ENCODE peak calls at places on chromosomes 5 and 9, in seven cellular contexts. One of them, this sample, is unnamed.
A peak's percentile ranks its signal among the peaks of the same experiment; 100 is the strongest.

GRCh38 chr5:42840279-42840678 is 28.6 kb upstream of the SELENOP start:
- DNase-seq in GOT3: no peak
- DNase-seq in EL: peak; percentile 22
- DNase-seq in activated T-cell treated with anti-CD3 and anti-CD28 coated beads for 1 hour: no peak
- DNase-seq in effector CD4-positive, alpha-beta T cell: no peak
- DNase-seq in testis: peak; percentile 76
- DNase-seq in esophagus squamous epithelium: no peak
- DNase-seq in this sample: peak; percentile 12

GRCh38 chr9:106887066-106887465 is 24.1 kb downstream of the ZNF462 start:
- DNase-seq in activated T-cell treated with anti-CD3 and anti-CD28 coated beads for 1 hour: no peak
- DNase-seq in effector CD4-positive, alpha-beta T cell: no peak
- DNase-seq in EL: no peak
- DNase-seq in esophagus squamous epithelium: no peak
- DNase-seq in testis: no peak
- DNase-seq in GOT3: no peak
- DNase-seq in this sample: no peak

GRCh38 chr9:37936965-37937364 is 33.0 kb upstream of the SLC25A51 start:
- DNase-seq in EL: peak; percentile 84
- DNase-seq in GOT3: no peak
- DNase-seq in effector CD4-positive, alpha-beta T cell: no peak
- DNase-seq in testis: no peak
- DNase-seq in esophagus squamous epithelium: no peak
- DNase-seq in activated T-cell treated with anti-CD3 and anti-CD28 coated beads for 1 hour: no peak
- DNase-seq in this sample: no peak

GRCh38 chr5:169037478-169037877 is 263.5 kb downstream of the SLIT3 start:
- DNase-seq in activated T-cell treated with anti-CD3 and anti-CD28 coated beads for 1 hour: no peak
- DNase-seq in effector CD4-positive, alpha-beta T cell: no peak
- DNase-seq in EL: no peak
- DNase-seq in GOT3: no peak
- DNase-seq in esophagus squamous epithelium: no peak
- DNase-seq in testis: no peak
- DNase-seq in this sample: no peak

GRCh38 chr5:77145666-77146065 is 58.6 kb upstream of the ZBED3 start:
- DNase-seq in effector CD4-positive, alpha-beta T cell: no peak
- DNase-seq in esophagus squamous epithelium: no peak
- DNase-seq in testis: no peak
- DNase-seq in activated T-cell treated with anti-CD3 and anti-CD28 coated beads for 1 hour: no peak
- DNase-seq in EL: peak; percentile 61
- DNase-seq in GOT3: no peak
- DNase-seq in this sample: no peak

GRCh38 chr9:107484117-107484723 is 5.3 kb downstream of the KLF4 start:
- DNase-seq in effector CD4-positive, alpha-beta T cell: no peak
- DNase-seq in EL: peak; percentile 75
- DNase-seq in GOT3: no peak
- DNase-seq in activated T-cell treated with anti-CD3 and anti-CD28 coated beads for 1 hour: no peak
- DNase-seq in testis: peak; percentile 65
- DNase-seq in esophagus squamous epithelium: no peak
- DNase-seq in this sample: no peak

GRCh38 chr5:98214240-98215051 is 559.0 kb upstream of the RGMB start:
- DNase-seq in GOT3: no peak
- DNase-seq in esophagus squamous epithelium: no peak
- DNase-seq in EL: peak; percentile 64
- DNase-seq in testis: no peak
- DNase-seq in activated T-cell treated with anti-CD3 and anti-CD28 coated beads for 1 hour: no peak
- DNase-seq in effector CD4-positive, alpha-beta T cell: no peak
- DNase-seq in this sample: no peak

GRCh38 chr5:39175273-39175955 is 43.9 kb downstream of the FYB1 start:
- DNase-seq in EL: no peak
- DNase-seq in esophagus squamous epithelium: no peak
- DNase-seq in GOT3: no peak
- DNase-seq in testis: no peak
- DNase-seq in effector CD4-positive, alpha-beta T cell: peak; percentile 29
- DNase-seq in activated T-cell treated with anti-CD3 and anti-CD28 coated beads for 1 hour: no peak
- DNase-seq in this sample: no peak

GRCh38 chr9:22244141-22245011 is 202.2 kb upstream of the DMRTA1 start:
- DNase-seq in activated T-cell treated with anti-CD3 and anti-CD28 coated beads for 1 hour: no peak
- DNase-seq in GOT3: no peak
- DNase-seq in effector CD4-positive, alpha-beta T cell: no peak
- DNase-seq in esophagus squamous epithelium: no peak
- DNase-seq in testis: peak; percentile 21
- DNase-seq in EL: peak; percentile 67
- DNase-seq in this sample: no peak

GRCh38 chr5:136023935-136024645 is 4.7 kb upstream of the TGFBI start:
- DNase-seq in activated T-cell treated with anti-CD3 and anti-CD28 coated beads for 1 hour: no peak
- DNase-seq in testis: no peak
- DNase-seq in GOT3: no peak
- DNase-seq in EL: peak; percentile 77
- DNase-seq in esophagus squamous epithelium: no peak
- DNase-seq in effector CD4-positive, alpha-beta T cell: no peak
- DNase-seq in this sample: no peak

GRCh38 chr5:147742151-147742550 is 40.4 kb downstream of the JAKMIP2 start:
- DNase-seq in esophagus squamous epithelium: no peak
- DNase-seq in testis: no peak
- DNase-seq in effector CD4-positive, alpha-beta T cell: no peak
- DNase-seq in GOT3: no peak
- DNase-seq in EL: no peak
- DNase-seq in activated T-cell treated with anti-CD3 and anti-CD28 coated beads for 1 hour: no peak
- DNase-seq in this sample: no peak

This sample was measured in T1000.